ENCODE peak calls at places on chromosomes 12 and 14, in eight cellular contexts. Y is fibroblast of lung, J is lung, W is GM12878, G is bronchial epithelial cell, S is fibroblast of the aortic adventitia, Q is tibial nerve, H is HFF-Myc. P is an unnamed sample.

GRCh38 chr12:64610660-64611429 is 550 bp downstream of the RASSF3 start:
- DNase-seq in G (no peak), W (no peak), Y (peak), S (peak), J (peak), H (no peak), Q (peak), P (no peak)

GRCh38 chr12:124898200-124898950 is 16.1 kb downstream of the UBC start:
- DNase-seq in S (peak), J (no peak), H (no peak), Y (peak), W (no peak), G (peak), Q (peak), P (no peak)

GRCh38 chr12:105741786-105742566 is 396.8 kb downstream of the NUAK1 start:
- DNase-seq in Y (peak), S (peak), G (peak), W (no peak), H (no peak), J (no peak), Q (no peak), P (no peak)

GRCh38 chr14:55427439-55427838 is 13.0 kb downstream of the TBPL2 start:
- DNase-seq in J (no peak), G (peak), W (no peak), H (no peak), Y (peak), Q (no peak), S (no peak), P (no peak)

GRCh38 chr14:35285168-35285990 is 6.8 kb upstream of the PSMA6 start:
- DNase-seq in Y (no peak), H (no peak), W (peak), S (no peak), G (peak), Q (no peak), J (no peak), P (no peak)

GRCh38 chr14:85867450-85867849 is 337.5 kb downstream of the FLRT2 start:
- DNase-seq in Q (no peak), Y (no peak), J (no peak), G (no peak), S (no peak), H (no peak), W (no peak), P (no peak)

GRCh38 chr14:60642270-60642789 is 6.9 kb downstream of the SIX1 start:
- DNase-seq in S (no peak), G (no peak), Y (no peak), H (no peak), Q (no peak), J (no peak), W (no peak), P (no peak)

GRCh38 chr14:92122351-92122677 is 545 bp downstream of the CPSF2 start:
- DNase-seq in G (peak), H (no peak), J (no peak), Y (peak), W (no peak), S (peak), Q (no peak), P (no peak)

GRCh38 chr14:91413547-91414474 is 3.8 kb downstream of the CCDC88C start:
- DNase-seq in G (peak), S (no peak), Q (no peak), H (no peak), Y (no peak), J (peak), W (no peak), P (no peak)

GRCh38 chr12:114406326-114407033 is 536 bp upstream of the TBX5 start:
- DNase-seq in J (no peak), G (no peak), W (no peak), Y (no peak), Q (no peak), H (no peak), S (no peak), P (no peak)

GRCh38 chr14:99064262-99064954 is 207.6 kb downstream of the BCL11B start:
- DNase-seq in G (peak), Y (peak), S (no peak), W (no peak), J (no peak), Q (no peak), H (no peak), P (no peak)

GRCh38 chr12:123269980-123270379 is 1.7 kb downstream of the CDK2AP1 start:
- DNase-seq in Y (no peak), H (no peak), Q (no peak), W (no peak), G (no peak), J (no peak), S (no peak), P (no peak)

GRCh38 chr12:2267624-2268477 is 215.1 kb downstream of the CACNA1C start:
- DNase-seq in H (no peak), Q (peak), G (no peak), S (peak), Y (peak), J (no peak), W (no peak), P (no peak)

GRCh38 chr14:75430526-75430925 is 2.7 kb downstream of the JDP2 start:
- DNase-seq in Q (peak), W (no peak), J (no peak), S (peak), Y (peak), H (no peak), G (no peak), P (no peak)

GRCh38 chr12:67096533-67097318 is 172.4 kb upstream of the CAND1 start:
- DNase-seq in W (no peak), J (no peak), S (peak), Q (no peak), H (no peak), G (peak), Y (peak), P (no peak)

GRCh38 chr12:65637774-65638173 is 186.5 kb upstream of the HMGA2 start:
- DNase-seq in J (no peak), H (no peak), G (peak), W (no peak), S (peak), Y (peak), Q (no peak), P (no peak)

GRCh38 chr12:99455350-99456037 is 192.1 kb upstream of the GARIN6 start:
- DNase-seq in J (no peak), G (peak), Y (peak), W (no peak), H (peak), Q (no peak), S (peak), P (no peak)

GRCh38 chr12:46627686-46628085 is 198.1 kb downstream of the SLC38A4 start:
- DNase-seq in G (peak), W (no peak), J (no peak), S (no peak), H (no peak), Y (peak), Q (no peak), P (no peak)

GRCh38 chr14:83289390-83289789 is 1755.7 kb upstream of the SEL1L start:
- DNase-seq in Q (no peak), S (no peak), G (no peak), Y (no peak), J (no peak), W (no peak), H (no peak), P (no peak)

GRCh38 chr12:29073631-29074239 is 75.3 kb upstream of the FAR2 start:
- DNase-seq in W (no peak), S (peak), J (no peak), Y (peak), Q (peak), H (peak), G (peak), P (no peak)
- TF ChIP-seq CTCF in W (peak), S (peak), J (peak), Y (peak), Q (peak), H (peak), G (peak), P (peak)

GRCh38 chr12:104462325-104462724 is 5.6 kb downstream of the CHST11 start:
- DNase-seq in S (no peak), H (no peak), G (no peak), W (no peak), J (no peak), Q (no peak), Y (no peak), P (no peak)

GRCh38 chr12:104462931-104463339 is 6.2 kb downstream of the CHST11 start:
- DNase-seq in H (no peak), J (no peak), Q (no peak), G (no peak), Y (no peak), S (peak), W (peak), P (no peak)

GRCh38 chr12:104459556-104459909 is 2.8 kb downstream of the CHST11 start:
- DNase-seq in J (no peak), H (no peak), Y (no peak), G (peak), Q (no peak), W (no peak), S (peak), P (no peak)

GRCh38 chr12:104460041-104460757 is 3.5 kb downstream of the CHST11 start:
- DNase-seq in H (no peak), Y (no peak), G (no peak), Q (no peak), W (no peak), J (no peak), S (no peak), P (no peak)

DNA sequence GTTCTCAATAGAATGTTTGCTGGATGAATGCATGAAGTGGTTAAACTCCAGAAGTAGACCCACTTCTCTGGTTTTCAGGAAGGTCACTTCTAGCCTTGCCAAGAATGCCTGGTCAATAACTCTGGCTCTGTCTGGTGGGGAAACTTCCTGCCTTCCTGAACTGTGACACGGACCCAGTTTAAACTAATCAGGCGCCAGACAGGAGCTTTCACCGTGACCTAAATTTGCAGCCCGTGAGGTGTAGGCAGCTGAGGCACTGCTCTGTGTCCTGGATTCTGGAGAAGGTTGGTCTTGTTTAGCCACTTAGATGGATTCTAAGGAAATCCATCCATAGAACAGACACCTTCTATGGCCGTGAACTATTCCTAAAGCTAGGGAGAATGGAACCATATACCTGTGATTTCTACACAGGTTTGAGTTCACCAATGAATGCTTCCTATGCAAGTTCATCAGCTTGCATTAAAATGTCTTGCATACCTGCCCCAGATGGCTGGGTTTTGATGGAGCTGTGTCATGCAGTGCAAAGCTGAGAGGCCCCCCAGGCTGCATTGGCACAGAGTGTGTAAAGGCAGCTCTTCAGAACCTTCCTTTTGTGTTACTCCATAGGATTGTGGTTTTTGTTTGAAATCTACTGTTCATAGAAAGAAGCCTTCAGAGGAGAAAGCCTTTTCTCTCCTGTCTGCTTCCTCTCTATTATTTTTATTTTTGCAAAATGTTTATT is 4.4 kb downstream of the CHST11 start:
- DNase-seq in S (no peak), J (no peak), G (no peak), Y (peak), Q (no peak), H (no peak), W (no peak), P (no peak)
- H3K4me3 ChIP-seq in S (no peak), J (no peak), G (no peak), Y (no peak), Q (no peak), H (no peak), W (peak), P (no peak)

GRCh38 chr14:59428581-59429012 is 36.6 kb downstream of the GPR135 start:
- DNase-seq in H (no peak), S (peak), Q (no peak), G (peak), J (no peak), Y (peak), W (no peak), P (no peak)
- TF ChIP-seq CTCF in H (peak), S (peak), Q (no peak), G (no peak), J (no peak), Y (peak), W (no peak), P (peak)

GRCh38 chr12:88325828-88326214 is 183.7 kb downstream of the TMTC3 start:
- DNase-seq in H (no peak), J (no peak), Y (peak), Q (no peak), S (peak), W (no peak), G (no peak), P (no peak)

GRCh38 chr12:88328056-88328455 is 185.9 kb downstream of the TMTC3 start:
- DNase-seq in G (no peak), J (no peak), H (no peak), Q (no peak), S (no peak), Y (no peak), W (no peak), P (no peak)

DNA sequence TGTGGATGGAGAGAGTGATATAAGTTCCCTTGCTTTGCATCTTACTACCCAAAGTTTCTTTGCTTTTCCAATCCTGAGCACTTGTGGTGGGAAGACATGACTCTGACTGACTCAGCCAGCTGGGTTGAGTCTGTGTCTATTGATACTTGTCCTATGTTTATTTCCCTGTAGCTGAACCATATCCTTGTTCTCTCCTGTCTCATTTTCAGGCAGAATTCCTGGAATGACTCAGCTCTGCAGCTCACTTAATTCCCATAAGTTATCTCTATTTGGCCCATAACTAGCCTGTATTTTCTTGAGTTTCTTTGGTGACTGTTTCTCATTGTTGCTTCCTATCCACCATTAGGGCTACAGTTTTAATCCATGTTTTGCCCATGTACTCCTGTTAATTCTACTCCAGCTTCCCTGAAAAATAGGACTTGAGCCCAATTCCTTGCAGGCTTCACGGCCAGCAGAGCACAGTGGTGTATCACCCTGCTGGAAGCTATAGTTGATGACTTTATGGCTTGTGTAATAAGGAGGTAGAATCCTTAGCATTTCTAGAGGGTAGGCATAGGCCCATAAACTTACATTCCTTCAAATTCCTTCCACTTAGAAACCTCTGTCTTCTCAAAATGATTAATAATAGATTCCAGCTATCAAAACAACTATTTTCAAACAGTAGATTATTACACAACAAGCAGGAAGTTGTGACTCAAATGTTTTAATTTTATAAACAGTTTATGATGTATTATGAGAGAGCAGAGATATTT is 183.1 kb downstream of the TMTC3 start:
- DNase-seq in Y (peak), J (no peak), G (peak), Q (no peak), W (no peak), H (peak), S (peak), P (no peak)
- H3K4me3 ChIP-seq in Y (no peak), J (no peak), G (no peak), Q (no peak), W (no peak), H (no peak), S (no peak), P (no peak)

GRCh38 chr14:69673099-69673498 is 61.7 kb downstream of the SUSD6 start:
- DNase-seq in W (no peak), G (no peak), S (no peak), Y (no peak), J (no peak), Q (no peak), H (no peak), P (no peak)

GRCh38 chr14:69674546-69675245 is 63.3 kb downstream of the SUSD6 start:
- DNase-seq in Y (no peak), W (no peak), S (no peak), Q (no peak), J (no peak), G (no peak), H (no peak), P (no peak)

GRCh38 chr14:69672372-69672771 is 61.0 kb downstream of the SUSD6 start:
- DNase-seq in S (no peak), G (no peak), J (no peak), Y (no peak), H (no peak), Q (no peak), W (no peak), P (no peak)

GRCh38 chr14:69675246-69675583 is 63.8 kb downstream of the SUSD6 start:
- DNase-seq in S (no peak), G (no peak), J (no peak), H (no peak), Y (no peak), W (no peak), Q (no peak), P (no peak)

GRCh38 chr14:69673578-69674305 is 62.3 kb downstream of the SUSD6 start:
- DNase-seq in G (no peak), Y (no peak), J (no peak), S (no peak), H (no peak), W (no peak), Q (no peak), P (no peak)
- TF ChIP-seq CTCF in G (no peak), Y (no peak), J (no peak), S (no peak), H (no peak), W (no peak), Q (no peak), P (no peak)

GRCh38 chr14:105099778-105100177 is 34.5 kb upstream of the GPR132 start:
- DNase-seq in S (no peak), J (no peak), W (no peak), G (no peak), H (no peak), Y (no peak), Q (no peak), P (no peak)
- H3K4me3 ChIP-seq in S (no peak), J (no peak), W (no peak), G (no peak), H (no peak), Y (no peak), Q (no peak), P (no peak)